ENCODE peak calls at places on chromosome 17, in eight cellular contexts. One of them, this sample, is unnamed.

GRCh38 chr17:50790619-50791018 is 23.3 kb upstream of the ANKRD40CL start:
- DNase-seq in body of pancreas: no peak
- DNase-seq in stomach: no peak
- DNase-seq in AG04450: no peak
- DNase-seq in RWPE1: no peak
- DNase-seq in MM.1S: no peak
- DNase-seq in heart right ventricle: no peak
- DNase-seq in adrenal gland: no peak
- DNase-seq in this sample: no peak

GRCh38 chr17:46850688-46851028 is 725 bp upstream of the WNT9B start:
- DNase-seq in body of pancreas: no peak
- DNase-seq in stomach: no peak
- DNase-seq in AG04450: no peak
- DNase-seq in RWPE1: no peak
- DNase-seq in MM.1S: no peak
- DNase-seq in heart right ventricle: no peak
- DNase-seq in adrenal gland: no peak
- DNase-seq in this sample: no peak

GRCh38 chr17:51853857-51854256 is 304.7 kb downstream of the CA10 start:
- DNase-seq in body of pancreas: peak
- DNase-seq in stomach: no peak
- DNase-seq in AG04450: no peak
- DNase-seq in RWPE1: no peak
- DNase-seq in MM.1S: no peak
- DNase-seq in heart right ventricle: no peak
- DNase-seq in adrenal gland: no peak
- DNase-seq in this sample: no peak

GRCh38 chr17:67993153-67993997 is 2.9 kb downstream of the C17orf58 start:
- DNase-seq in body of pancreas: peak
- DNase-seq in stomach: peak
- DNase-seq in AG04450: no peak
- DNase-seq in RWPE1: peak
- DNase-seq in MM.1S: peak
- DNase-seq in heart right ventricle: peak
- DNase-seq in adrenal gland: peak
- DNase-seq in this sample: peak

GRCh38 chr17:15957206-15957605 is 12.3 kb downstream of the ADORA2B start:
- DNase-seq in body of pancreas: no peak
- DNase-seq in stomach: no peak
- DNase-seq in AG04450: no peak
- DNase-seq in RWPE1: no peak
- DNase-seq in MM.1S: no peak
- DNase-seq in heart right ventricle: no peak
- DNase-seq in adrenal gland: no peak
- DNase-seq in this sample: no peak

GRCh38 chr17:37820313-37821024 is 75.6 kb upstream of the HNF1B start:
- DNase-seq in body of pancreas: no peak
- DNase-seq in stomach: no peak
- DNase-seq in AG04450: no peak
- DNase-seq in RWPE1: no peak
- DNase-seq in MM.1S: peak
- DNase-seq in heart right ventricle: no peak
- DNase-seq in adrenal gland: no peak
- DNase-seq in this sample: no peak

GRCh38 chr17:16407911-16408588 is 7.3 kb upstream of the TRPV2 start:
- DNase-seq in body of pancreas: peak
- DNase-seq in stomach: peak
- DNase-seq in AG04450: no peak
- DNase-seq in RWPE1: peak
- DNase-seq in MM.1S: peak
- DNase-seq in heart right ventricle: peak
- DNase-seq in adrenal gland: peak
- DNase-seq in this sample: peak

GRCh38 chr17:45332989-45333701 is 16.3 kb upstream of the MAP3K14 start:
- DNase-seq in body of pancreas: no peak
- DNase-seq in stomach: no peak
- DNase-seq in AG04450: no peak
- DNase-seq in RWPE1: no peak
- DNase-seq in MM.1S: no peak
- DNase-seq in heart right ventricle: no peak
- DNase-seq in adrenal gland: no peak
- DNase-seq in this sample: peak

GRCh38 chr17:64492481-64493109 is 4.3 kb downstream of the POLG2 start:
- DNase-seq in body of pancreas: no peak
- DNase-seq in stomach: no peak
- DNase-seq in AG04450: no peak
- DNase-seq in RWPE1: no peak
- DNase-seq in MM.1S: peak
- DNase-seq in heart right ventricle: no peak
- DNase-seq in adrenal gland: no peak
- DNase-seq in this sample: no peak

GRCh38 chr17:5705081-5705875 is 121.0 kb upstream of the NLRP1 start:
- DNase-seq in body of pancreas: no peak
- DNase-seq in stomach: no peak
- DNase-seq in AG04450: no peak
- DNase-seq in RWPE1: no peak
- DNase-seq in MM.1S: peak
- DNase-seq in heart right ventricle: no peak
- DNase-seq in adrenal gland: peak
- DNase-seq in this sample: no peak

GRCh38 chr17:35371934-35372333 is 1.5 kb downstream of the SLFN11 start:
- DNase-seq in body of pancreas: no peak
- DNase-seq in stomach: no peak
- DNase-seq in AG04450: no peak
- DNase-seq in RWPE1: no peak
- DNase-seq in MM.1S: no peak
- DNase-seq in heart right ventricle: no peak
- DNase-seq in adrenal gland: no peak
- DNase-seq in this sample: no peak

DNA sequence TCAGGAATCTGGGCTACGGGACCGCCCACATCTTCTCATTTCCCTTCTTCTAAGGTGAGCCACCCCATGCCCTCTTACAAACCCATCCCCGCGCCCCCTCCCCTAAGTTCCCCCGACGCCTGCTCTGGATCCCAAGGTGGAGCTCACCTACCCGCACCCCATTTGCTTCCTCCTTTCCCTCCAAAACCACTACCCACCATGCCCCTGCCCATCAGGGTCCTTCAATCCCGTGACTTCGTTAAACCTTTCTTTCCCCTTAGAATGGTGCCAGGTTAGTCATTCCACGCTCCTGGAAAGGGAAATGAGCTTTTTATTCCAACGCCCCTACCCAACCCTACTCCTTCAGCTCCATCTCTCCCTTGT is 338 bp upstream of the MTMR4 start:
- DNase-seq in body of pancreas: no peak
- DNase-seq in stomach: no peak
- DNase-seq in AG04450: no peak
- DNase-seq in RWPE1: no peak
- DNase-seq in MM.1S: no peak
- DNase-seq in heart right ventricle: no peak
- DNase-seq in adrenal gland: no peak
- DNase-seq in this sample: no peak
- TF ChIP-seq CTCF in body of pancreas: no peak
- TF ChIP-seq CTCF in stomach: no peak
- TF ChIP-seq CTCF in AG04450: no peak
- TF ChIP-seq CTCF in RWPE1: no peak
- TF ChIP-seq CTCF in MM.1S: no peak
- TF ChIP-seq CTCF in heart right ventricle: no peak
- TF ChIP-seq CTCF in adrenal gland: no peak
- TF ChIP-seq CTCF in this sample: no peak

GRCh38 chr17:80860101-80860671 is 131.5 kb upstream of the CHMP6 start:
- DNase-seq in body of pancreas: no peak
- DNase-seq in stomach: no peak
- DNase-seq in AG04450: no peak
- DNase-seq in RWPE1: no peak
- DNase-seq in MM.1S: no peak
- DNase-seq in heart right ventricle: no peak
- DNase-seq in adrenal gland: no peak
- DNase-seq in this sample: no peak
- H3K27ac ChIP-seq in body of pancreas: no peak
- H3K27ac ChIP-seq in stomach: no peak
- H3K27ac ChIP-seq in AG04450: no peak
- H3K27ac ChIP-seq in RWPE1: peak
- H3K27ac ChIP-seq in MM.1S: no peak
- H3K27ac ChIP-seq in heart right ventricle: no peak
- H3K27ac ChIP-seq in adrenal gland: no peak
- H3K27ac ChIP-seq in this sample: no peak

GRCh38 chr17:40303706-40304450 is 5.1 kb upstream of the RARA start:
- DNase-seq in body of pancreas: no peak
- DNase-seq in stomach: no peak
- DNase-seq in AG04450: no peak
- DNase-seq in RWPE1: no peak
- DNase-seq in MM.1S: no peak
- DNase-seq in heart right ventricle: no peak
- DNase-seq in adrenal gland: no peak
- DNase-seq in this sample: no peak

GRCh38 chr17:40303009-40303657 is 5.8 kb upstream of the RARA start:
- DNase-seq in body of pancreas: no peak
- DNase-seq in stomach: peak
- DNase-seq in AG04450: peak
- DNase-seq in RWPE1: peak
- DNase-seq in MM.1S: peak
- DNase-seq in heart right ventricle: peak
- DNase-seq in adrenal gland: peak
- DNase-seq in this sample: no peak

GRCh38 chr17:40298726-40299125 is 10.3 kb upstream of the RARA start:
- DNase-seq in body of pancreas: no peak
- DNase-seq in stomach: no peak
- DNase-seq in AG04450: no peak
- DNase-seq in RWPE1: no peak
- DNase-seq in MM.1S: no peak
- DNase-seq in heart right ventricle: no peak
- DNase-seq in adrenal gland: no peak
- DNase-seq in this sample: no peak

GRCh38 chr17:40304464-40304863 is 4.5 kb upstream of the RARA start:
- DNase-seq in body of pancreas: no peak
- DNase-seq in stomach: no peak
- DNase-seq in AG04450: peak
- DNase-seq in RWPE1: no peak
- DNase-seq in MM.1S: no peak
- DNase-seq in heart right ventricle: no peak
- DNase-seq in adrenal gland: no peak
- DNase-seq in this sample: no peak

GRCh38 chr17:40301315-40301714 is 7.7 kb upstream of the RARA start:
- DNase-seq in body of pancreas: no peak
- DNase-seq in stomach: peak
- DNase-seq in AG04450: no peak
- DNase-seq in RWPE1: no peak
- DNase-seq in MM.1S: no peak
- DNase-seq in heart right ventricle: no peak
- DNase-seq in adrenal gland: no peak
- DNase-seq in this sample: no peak
- TF ChIP-seq CTCF in body of pancreas: peak
- TF ChIP-seq CTCF in stomach: peak
- TF ChIP-seq CTCF in AG04450: no peak
- TF ChIP-seq CTCF in RWPE1: peak
- TF ChIP-seq CTCF in MM.1S: peak
- TF ChIP-seq CTCF in heart right ventricle: no peak
- TF ChIP-seq CTCF in adrenal gland: no peak
- TF ChIP-seq CTCF in this sample: peak

GRCh38 chr17:73290399-73291259 is 21.2 kb downstream of the CDC42EP4 start:
- DNase-seq in body of pancreas: no peak
- DNase-seq in stomach: no peak
- DNase-seq in AG04450: no peak
- DNase-seq in RWPE1: no peak
- DNase-seq in MM.1S: peak
- DNase-seq in heart right ventricle: no peak
- DNase-seq in adrenal gland: no peak
- DNase-seq in this sample: no peak

GRCh38 chr17:73292031-73292531 is 19.7 kb downstream of the CDC42EP4 start:
- DNase-seq in body of pancreas: peak
- DNase-seq in stomach: peak
- DNase-seq in AG04450: no peak
- DNase-seq in RWPE1: no peak
- DNase-seq in MM.1S: no peak
- DNase-seq in heart right ventricle: peak
- DNase-seq in adrenal gland: peak
- DNase-seq in this sample: peak

GRCh38 chr17:73291260-73291801 is 20.5 kb downstream of the CDC42EP4 start:
- DNase-seq in body of pancreas: peak
- DNase-seq in stomach: peak
- DNase-seq in AG04450: no peak
- DNase-seq in RWPE1: peak
- DNase-seq in MM.1S: peak
- DNase-seq in heart right ventricle: peak
- DNase-seq in adrenal gland: peak
- DNase-seq in this sample: no peak

GRCh38 chr17:73288534-73289302 is 23.1 kb downstream of the CDC42EP4 start:
- DNase-seq in body of pancreas: peak
- DNase-seq in stomach: peak
- DNase-seq in AG04450: no peak
- DNase-seq in RWPE1: no peak
- DNase-seq in MM.1S: no peak
- DNase-seq in heart right ventricle: peak
- DNase-seq in adrenal gland: peak
- DNase-seq in this sample: peak

GRCh38 chr17:73289549-73290254 is 22.1 kb downstream of the CDC42EP4 start:
- DNase-seq in body of pancreas: no peak
- DNase-seq in stomach: no peak
- DNase-seq in AG04450: no peak
- DNase-seq in RWPE1: no peak
- DNase-seq in MM.1S: no peak
- DNase-seq in heart right ventricle: no peak
- DNase-seq in adrenal gland: no peak
- DNase-seq in this sample: no peak
- H3K27ac ChIP-seq in body of pancreas: peak
- H3K27ac ChIP-seq in stomach: peak
- H3K27ac ChIP-seq in AG04450: no peak
- H3K27ac ChIP-seq in RWPE1: peak
- H3K27ac ChIP-seq in MM.1S: no peak
- H3K27ac ChIP-seq in heart right ventricle: peak
- H3K27ac ChIP-seq in adrenal gland: peak
- H3K27ac ChIP-seq in this sample: peak